ENCODE peak calls at places on chromosomes 3 and 15, in four cellular contexts. K, D, S and C are unnamed samples. For H3K4me1, the result is how much of the 10 kb centered on the place peaks cover.

GRCh38 chr3:13135251-13135810 is 62.1 kb upstream of the IQSEC1 start:
- DNase-seq in K (no peak), D (no peak), S (no peak), C (no peak)

GRCh38 chr15:48806151-48806550 is 4.7 kb downstream of the CEP152 start:
- DNase-seq in K (no peak), D (peak), S (no peak), C (no peak)

GRCh38 chr3:101940521-101940992 is 91.2 kb downstream of the NFKBIZ start:
- DNase-seq in K (no peak), D (peak), S (no peak), C (no peak)

GRCh38 chr15:68718468-68718867 is 102.2 kb downstream of the ANP32A start:
- DNase-seq in K (no peak), D (no peak), S (no peak), C (no peak)

GRCh38 chr3:8851703-8852102 is 82.3 kb upstream of the OXTR start:
- DNase-seq in K (no peak), D (no peak), S (peak), C (no peak)

GRCh38 chr15:64894395-64895056 is 17.2 kb upstream of the ANKDD1A start:
- DNase-seq in K (peak), D (no peak), S (no peak), C (no peak)

GRCh38 chr3:52524752-52525661 is 8.7 kb downstream of the NT5DC2 start:
- DNase-seq in K (no peak), D (peak), S (peak), C (peak)

GRCh38 chr3:134007819-134008218 is 21.9 kb downstream of the SLCO2A1 start:
- DNase-seq in K (no peak), D (no peak), S (no peak), C (no peak)

GRCh38 chr15:52668133-52668532 is 11.1 kb downstream of the ATOSA start:
- DNase-seq in K (no peak), D (no peak), S (no peak), C (no peak)

GRCh38 chr3:102090646-102091045 is 241.3 kb downstream of the NFKBIZ start:
- DNase-seq in K (no peak), D (no peak), S (no peak), C (no peak)

GRCh38 chr3:72234394-72234793 is 449.4 kb upstream of the PROK2 start:
- DNase-seq in K (no peak), D (no peak), S (no peak), C (peak)

GRCh38 chr3:179971280-179971679 is 65.5 kb downstream of the PEX5L start:
- DNase-seq in K (no peak), D (no peak), S (no peak), C (no peak)

GRCh38 chr3:94336076-94336741 is 273.3 kb downstream of the NSUN3 start:
- DNase-seq in K (no peak), D (no peak), S (no peak), C (no peak)

GRCh38 chr15:79243723-79244122 is 38.8 kb upstream of the ANKRD34C start:
- DNase-seq in K (no peak), D (peak), S (no peak), C (no peak)

GRCh38 chr3:16601539-16602005 is 3.7 kb downstream of the DAZL start:
- DNase-seq in K (no peak), D (no peak), S (no peak), C (no peak)

GRCh38 chr3:138441256-138441655 is 6.8 kb downstream of the ESYT3 start:
- DNase-seq in K (no peak), D (no peak), S (no peak), C (no peak)

GRCh38 chr15:73794501-73795133 is 41.5 kb upstream of the INSYN1 start:
- DNase-seq in K (no peak), D (no peak), S (no peak), C (no peak)

GRCh38 chr3:158792709-158793108 is 9.1 kb upstream of the MFSD1 start:
- DNase-seq in K (no peak), D (no peak), S (peak), C (no peak)

GRCh38 chr3:32249184-32249782 is 10.8 kb downstream of the CMTM8 start:
- DNase-seq in K (no peak), D (no peak), S (no peak), C (no peak)

GRCh38 chr15:65059931-65060596 is 7.7 kb downstream of the RASL12 start:
- DNase-seq in K (no peak), D (no peak), S (no peak), C (no peak)

GRCh38 chr3:46913644-46914043 is 36.1 kb downstream of the PTH1R start:
- DNase-seq in K (no peak), D (no peak), S (peak), C (peak)

GRCh38 chr3:62184559-62184958 is 188.8 kb downstream of the FEZF2 start:
- DNase-seq in K (no peak), D (no peak), S (peak), C (no peak)

GRCh38 chr3:81980566-81981494 is 219.4 kb upstream of the GBE1 start:
- DNase-seq in K (no peak), D (no peak), S (no peak), C (no peak)

GRCh38 chr3:23669541-23670255 is 136.1 kb upstream of the UBE2E1 start:
- DNase-seq in K (no peak), D (no peak), S (no peak), C (no peak)

GRCh38 chr3:186514296-186515002 is 29.7 kb downstream of the CRYGS start:
- DNase-seq in K (no peak), D (no peak), S (no peak), C (no peak)

DNA sequence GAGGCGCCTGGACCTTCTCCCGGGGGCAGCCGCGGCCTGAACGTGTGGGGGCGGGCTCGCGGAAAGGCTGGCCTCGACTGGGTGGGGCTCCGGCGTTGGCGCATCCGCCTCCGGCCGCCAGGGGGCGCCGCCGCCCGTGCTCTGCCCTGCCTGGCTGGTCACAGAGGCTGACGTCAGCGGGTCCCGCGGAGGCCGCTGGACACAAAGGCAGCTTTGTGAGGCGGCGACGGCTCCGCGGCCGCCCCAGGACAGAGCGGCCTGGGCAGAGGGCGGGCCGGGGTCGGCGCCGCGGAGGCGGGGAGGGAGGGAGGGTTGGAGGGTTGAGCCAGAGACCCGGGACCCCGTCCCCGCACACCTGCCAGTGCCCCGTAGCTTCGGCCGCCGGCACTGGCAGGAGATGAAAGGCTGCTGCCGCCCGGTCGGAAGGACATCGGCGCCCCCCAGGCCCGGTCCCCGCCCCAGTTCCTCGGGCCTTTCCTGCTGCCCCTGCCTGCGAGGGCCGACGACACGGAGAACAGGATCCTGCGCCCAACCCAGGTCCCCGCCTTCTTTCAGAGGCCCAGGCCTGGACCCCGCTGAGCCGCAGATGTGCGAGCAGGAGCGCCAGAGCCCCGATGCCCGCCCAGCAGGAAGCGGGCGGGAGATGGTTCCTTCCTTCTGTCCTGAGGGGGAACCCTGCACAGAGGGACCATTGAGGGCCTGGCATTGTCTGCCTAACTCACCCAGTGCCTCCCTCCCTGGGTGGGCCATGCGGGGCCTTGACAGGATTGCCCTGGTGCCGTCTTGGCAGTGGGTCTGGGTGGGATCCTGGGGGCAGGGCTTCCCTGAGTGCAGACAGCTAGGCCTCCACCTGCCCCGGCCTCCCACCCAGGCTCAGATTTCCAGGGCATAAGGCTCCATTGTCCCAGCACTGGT is 8.7 kb upstream of the SEMA3B start:
- DNase-seq in K (peak), D (peak), S (peak), C (peak)
- TF ChIP-seq POLR2A in K (no peak), D (no peak), S (peak), C (peak)

GRCh38 chr15:44779761-44780160 is 43.4 kb downstream of the TRIM69 start:
- DNase-seq in K (no peak), D (no peak), S (no peak), C (no peak)

GRCh38 chr15:44781128-44781810 is 44.9 kb downstream of the TRIM69 start:
- DNase-seq in K (no peak), D (no peak), S (no peak), C (no peak)

GRCh38 chr15:44780608-44781007 is 44.3 kb downstream of the TRIM69 start:
- DNase-seq in K (no peak), D (no peak), S (no peak), C (no peak)

DNA sequence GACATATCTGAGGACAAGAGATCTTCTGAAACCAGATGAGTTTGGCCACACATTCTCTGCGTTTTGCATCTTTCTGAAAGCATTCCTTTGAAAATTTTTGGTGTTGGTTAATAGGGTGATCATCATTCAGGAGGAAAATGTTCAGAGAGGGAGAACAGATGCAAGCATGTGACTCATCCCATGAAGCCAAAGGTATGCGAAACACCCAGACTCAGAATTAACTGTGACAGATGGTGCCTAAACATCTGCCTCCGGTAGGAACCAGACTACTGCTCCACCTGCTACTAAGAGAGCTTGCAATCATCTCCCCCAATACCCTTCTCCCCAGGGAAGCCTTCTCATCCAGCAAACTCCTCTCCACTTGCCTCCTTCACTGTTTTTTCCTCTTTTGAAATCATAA is 46.2 kb downstream of the TRIM69 start:
- DNase-seq in K (no peak), D (no peak), S (no peak), C (no peak)
- H3K27ac ChIP-seq in K (no peak), D (no peak), S (no peak), C (no peak)

DNA sequence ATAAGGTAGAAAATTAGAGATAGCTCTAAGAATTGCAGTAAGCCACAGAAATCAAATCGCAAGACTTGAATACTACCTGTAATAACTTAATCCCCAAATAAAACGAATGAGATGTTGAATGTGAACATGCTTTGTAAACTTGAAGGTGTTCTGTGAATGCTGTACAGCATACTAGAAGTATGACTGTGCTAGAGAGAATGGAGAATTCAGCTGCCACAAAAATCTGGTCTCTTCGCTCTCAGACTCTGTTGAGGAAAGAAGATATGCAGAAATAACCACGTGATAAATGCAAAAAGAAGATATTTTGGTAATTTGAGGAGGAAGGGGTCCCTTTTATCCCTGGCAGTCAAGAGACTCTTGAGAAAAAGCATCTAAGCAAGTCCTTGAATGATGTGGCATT is 37.3 kb downstream of the ZBTB38 start:
- DNase-seq in K (no peak), D (no peak), S (no peak), C (no peak)
- H3K4me1 ChIP-seq in K (under half), D (half or more), S (half or more), C (under half)

GRCh38 chr15:99509686-99510461 is 55.9 kb upstream of the MEF2A start:
- DNase-seq in K (no peak), D (no peak), S (no peak), C (no peak)

GRCh38 chr15:99508807-99509311 is 56.9 kb upstream of the MEF2A start:
- DNase-seq in K (no peak), D (no peak), S (no peak), C (no peak)

GRCh38 chr15:99506399-99506798 is 59.4 kb upstream of the MEF2A start:
- DNase-seq in K (no peak), D (no peak), S (no peak), C (no peak)

GRCh38 chr15:99507016-99507731 is 58.6 kb upstream of the MEF2A start:
- DNase-seq in K (no peak), D (peak), S (peak), C (peak)

GRCh38 chr15:99507732-99508571 is 57.8 kb upstream of the MEF2A start:
- DNase-seq in K (no peak), D (peak), S (peak), C (no peak)
- TF ChIP-seq POLR2A in K (no peak), D (no peak), S (no peak), C (no peak)

DNA sequence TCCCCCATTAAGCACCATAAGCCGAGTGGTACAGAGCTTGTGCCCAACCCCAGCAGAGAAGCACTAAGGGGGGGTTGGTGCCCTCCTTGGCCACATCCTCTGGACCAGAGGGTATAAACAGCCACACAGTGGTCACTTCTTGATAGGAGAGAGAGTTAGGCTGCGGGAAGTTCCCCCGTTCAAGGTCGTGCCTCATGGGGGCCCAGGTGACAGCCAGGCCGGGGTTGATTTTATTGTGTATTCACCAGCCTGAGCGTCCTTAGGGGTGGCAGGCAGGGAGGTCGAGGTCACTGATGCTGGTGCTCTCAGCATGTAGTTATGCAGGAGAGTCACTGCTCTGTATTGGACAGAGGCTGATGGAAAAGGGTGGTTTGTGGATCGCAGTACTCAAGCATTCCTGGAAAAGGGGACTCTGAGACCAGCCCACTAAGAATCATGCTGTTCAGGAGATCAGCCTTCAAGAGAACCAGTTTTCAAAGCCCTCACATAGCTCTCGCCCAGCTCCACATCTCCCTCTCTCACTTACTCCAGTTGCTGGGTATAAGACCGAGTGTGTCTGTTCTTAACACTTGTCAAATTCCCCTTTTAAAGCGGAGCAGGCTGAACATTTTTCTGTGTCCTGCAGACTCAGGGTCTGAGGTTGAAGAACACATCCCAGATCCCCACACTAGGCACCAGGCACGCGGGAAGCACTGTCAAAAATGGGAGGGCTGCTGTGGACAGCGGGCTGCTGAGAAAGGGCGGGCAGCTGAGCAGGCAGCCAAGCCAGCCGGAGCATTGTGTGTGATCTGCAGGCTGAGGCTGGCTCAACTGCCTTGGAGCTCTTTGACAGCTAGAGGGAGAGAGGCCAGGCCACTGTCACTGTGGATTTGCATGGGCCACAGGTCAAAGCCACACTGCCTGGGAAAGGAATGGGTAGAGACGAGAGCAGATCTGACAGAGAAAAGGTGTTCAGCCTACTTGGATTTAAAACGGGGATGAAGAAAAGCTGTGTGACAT is 279.3 kb upstream of the LRRFIP2 start:
- DNase-seq in K (peak), D (peak), S (peak), C (peak)
- H3K27ac ChIP-seq in K (no peak), D (peak), S (peak), C (peak)

DNA sequence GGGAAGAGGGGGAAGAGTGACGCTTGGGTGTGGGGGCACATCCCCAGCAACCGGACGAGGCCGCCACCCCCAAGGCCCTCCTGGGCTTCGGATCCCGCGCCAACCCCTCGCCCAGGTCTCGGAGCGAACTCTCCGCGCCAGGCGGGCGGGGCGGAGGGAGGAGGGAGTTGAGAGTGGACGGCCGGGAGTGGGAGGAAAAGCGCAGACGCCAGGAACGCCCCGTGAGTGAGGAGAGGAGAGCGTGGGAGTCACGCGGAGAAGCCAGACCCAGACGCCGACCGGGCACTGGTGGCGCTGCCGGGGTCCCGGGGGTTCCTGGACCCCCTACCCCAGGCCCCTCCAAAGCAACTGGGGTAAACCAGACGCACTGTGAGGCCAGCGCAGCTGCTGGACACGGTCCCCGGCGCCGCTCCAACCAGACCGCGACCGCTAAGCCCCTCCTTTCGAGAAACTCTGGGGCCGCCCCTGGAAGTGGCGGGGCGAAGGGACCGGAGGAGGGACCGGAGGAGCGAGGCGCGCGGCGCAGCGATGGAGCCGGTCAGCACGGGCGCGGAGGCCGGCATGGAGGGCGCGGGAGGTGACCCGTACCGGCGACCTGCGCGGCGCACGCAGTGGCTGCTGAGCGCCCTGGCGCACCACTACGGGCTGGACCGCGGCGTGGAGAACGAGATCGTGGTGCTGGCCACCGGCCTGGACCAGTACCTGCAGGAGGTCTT is at the start of gene EFCC1:
- DNase-seq in K (peak), D (peak), S (no peak), C (peak)
- H3K4me1 ChIP-seq in K (under half), D (half or more), S (under half), C (under half)

DNA sequence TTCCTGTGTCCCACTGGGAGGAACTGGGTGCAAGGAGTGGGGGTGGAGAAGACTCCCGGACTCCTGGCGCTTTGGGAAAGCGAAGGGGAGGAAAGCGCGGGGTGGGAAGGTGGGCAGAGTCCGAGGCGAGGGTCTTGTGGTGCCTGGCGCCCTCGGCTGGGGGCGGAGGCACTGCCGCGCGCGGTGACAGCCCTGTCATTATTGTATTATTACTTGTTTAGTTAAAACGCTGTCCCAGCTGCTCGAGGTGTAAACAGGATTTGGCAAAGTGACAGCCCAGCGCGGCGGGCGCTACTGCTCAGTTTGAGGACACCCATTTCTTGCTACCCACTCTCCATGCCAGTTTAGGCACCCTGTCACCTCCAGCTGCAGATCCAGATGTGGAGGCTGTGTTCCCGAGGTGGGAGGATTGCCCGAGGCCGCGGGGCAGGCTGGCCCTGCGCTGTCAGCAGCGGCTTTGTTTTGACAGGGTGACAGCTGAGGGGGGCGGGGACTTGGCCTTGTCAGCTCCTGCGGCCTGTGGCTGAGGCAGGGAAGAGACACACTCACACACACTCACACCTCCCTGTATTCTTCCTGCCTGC is 1.0 kb downstream of the KAT2B start:
- DNase-seq in K (peak), D (peak), S (peak), C (peak)
- TF ChIP-seq POLR2A in K (no peak), D (no peak), S (no peak), C (no peak)